ENCODE peak calls at places on chromosome 7, in seven cellular contexts. W is stimulated activated CD8-positive, alpha-beta memory T cell treated with anti-CD3 and anti-CD28 coated beads, Interleukin-15, amount 100 ng/mL, for 24 hours; O is HT-29; T is stimulated activated naive CD4-positive, alpha-beta T cell treated with Interleukin-2 at 50 U/mL for 16 hours; Z is left lobe of liver; L is midbrain; X is CD14-positive monocyte. A is an unnamed sample.

GRCh38 chr7:14834456-14834855 is 68.1 kb downstream of the DGKB start:
- DNase-seq in L (no peak), T (no peak), W (no peak), Z (no peak), X (no peak), O (no peak), A (no peak)

GRCh38 chr7:118288098-118288497 is 63.6 kb downstream of the ANKRD7 start:
- DNase-seq in Z (no peak), X (no peak), O (no peak), W (no peak), T (no peak), L (no peak), A (no peak)

GRCh38 chr7:1392556-1392955 is 66.7 kb downstream of the MICALL2 start:
- DNase-seq in T (no peak), X (no peak), W (no peak), Z (no peak), O (no peak), L (no peak), A (no peak)

GRCh38 chr7:155190608-155191536 is 106.8 kb upstream of the INSIG1 start:
- DNase-seq in W (peak; percentile 63), L (peak; percentile 11), T (peak; percentile 45), X (no peak), O (peak; percentile 52), Z (peak; percentile 73), A (peak; percentile 67)

GRCh38 chr7:27243340-27244163 is 950 bp downstream of the EVX1 start:
- DNase-seq in W (no peak), T (no peak), O (no peak), X (no peak), L (no peak), Z (no peak), A (no peak)

GRCh38 chr7:95421847-95422444 is 12.9 kb downstream of the PON2 start:
- DNase-seq in W (no peak), T (no peak), L (no peak), O (no peak), X (no peak), Z (no peak), A (no peak)

GRCh38 chr7:73894851-73895441 is 34.0 kb downstream of the TMEM270 start:
- DNase-seq in X (no peak), L (no peak), O (no peak), W (no peak), Z (no peak), T (no peak), A (no peak)

GRCh38 chr7:30877993-30878392 is 33.7 kb upstream of the AQP1 start:
- DNase-seq in W (no peak), Z (no peak), X (no peak), L (no peak), O (no peak), T (no peak), A (no peak)

GRCh38 chr7:84354866-84355265 is 160.3 kb upstream of the SEMA3A start:
- DNase-seq in L (no peak), T (no peak), X (no peak), O (no peak), W (no peak), Z (no peak), A (no peak)

GRCh38 chr7:133275008-133275407 is 22.1 kb downstream of the EXOC4 start:
- DNase-seq in Z (no peak), L (no peak), W (no peak), X (no peak), T (no peak), O (peak; percentile 12), A (no peak)

GRCh38 chr7:111343017-111343416 is 219.3 kb downstream of the IMMP2L start:
- DNase-seq in L (no peak), W (no peak), X (no peak), T (no peak), Z (no peak), O (no peak), A (no peak)

GRCh38 chr7:83148776-83149175 is 13.9 kb downstream of the PCLO start:
- DNase-seq in Z (no peak), L (no peak), O (no peak), X (no peak), W (no peak), T (no peak), A (no peak)

GRCh38 chr7:116395125-116395791 is 104.3 kb upstream of the CAV2 start:
- DNase-seq in T (no peak), L (no peak), X (no peak), O (peak; percentile 34), Z (no peak), W (no peak), A (no peak)

GRCh38 chr7:93902777-93903423 is 3.5 kb upstream of the GNGT1 start:
- DNase-seq in L (peak; percentile 1), O (peak; percentile 43), Z (no peak), X (no peak), T (no peak), W (no peak), A (no peak)

GRCh38 chr7:107024906-107025305 is 19.6 kb upstream of the PRKAR2B start:
- DNase-seq in O (no peak), T (no peak), W (no peak), L (no peak), Z (no peak), X (no peak), A (no peak)